ENCODE peak calls at places on chromosomes 3 and 15, in six cellular contexts. U is adipocyte; I is CD4-positive, CD25-positive, alpha-beta regulatory T cell; W is CD8-positive, alpha-beta T cell; J is HAP-1; O is MM.1S. B is an unnamed sample. For H3K27me3 and H3K4me1, the result is how much of the 10 kb centered on the place peaks cover.

GRCh38 chr3:67400476-67400875 is 253.9 kb downstream of the SUCLG2 start:
- DNase-seq in U (no peak), I (no peak), W (no peak), J (no peak), O (no peak), B (no peak)

GRCh38 chr3:2727566-2728318 is 382.4 kb downstream of the IL5RA start:
- DNase-seq in U (no peak), I (no peak), W (no peak), J (no peak), O (no peak), B (no peak)

GRCh38 chr3:72665701-72666443 is 182.4 kb downstream of the SHQ1 start:
- DNase-seq in U (peak), I (peak), W (peak), J (peak), O (peak), B (peak)

GRCh38 chr3:23396746-23397145 is 193.6 kb downstream of the UBE2E2 start:
- DNase-seq in U (no peak), I (no peak), W (no peak), J (no peak), O (no peak), B (no peak)

GRCh38 chr3:98136631-98137030 is 6.1 kb downstream of the OR5H1 start:
- DNase-seq in U (no peak), I (no peak), W (no peak), J (no peak), O (no peak), B (peak)

GRCh38 chr15:68289621-68290352 is 12.2 kb downstream of the FEM1B start:
- DNase-seq in U (no peak), I (no peak), W (no peak), J (no peak), O (no peak), B (no peak)

GRCh38 chr3:134312873-134313838 is 61.1 kb downstream of the AMOTL2 start:
- DNase-seq in U (peak), I (no peak), W (no peak), J (peak), O (no peak), B (peak)

GRCh38 chr15:74194572-74195559 is 7.7 kb downstream of the STRA6 start:
- DNase-seq in U (no peak), I (no peak), W (no peak), J (no peak), O (no peak), B (no peak)

GRCh38 chr3:67083277-67083676 is 85.2 kb downstream of the KBTBD8 start:
- DNase-seq in U (no peak), I (peak), W (peak), J (no peak), O (peak), B (peak)

DNA sequence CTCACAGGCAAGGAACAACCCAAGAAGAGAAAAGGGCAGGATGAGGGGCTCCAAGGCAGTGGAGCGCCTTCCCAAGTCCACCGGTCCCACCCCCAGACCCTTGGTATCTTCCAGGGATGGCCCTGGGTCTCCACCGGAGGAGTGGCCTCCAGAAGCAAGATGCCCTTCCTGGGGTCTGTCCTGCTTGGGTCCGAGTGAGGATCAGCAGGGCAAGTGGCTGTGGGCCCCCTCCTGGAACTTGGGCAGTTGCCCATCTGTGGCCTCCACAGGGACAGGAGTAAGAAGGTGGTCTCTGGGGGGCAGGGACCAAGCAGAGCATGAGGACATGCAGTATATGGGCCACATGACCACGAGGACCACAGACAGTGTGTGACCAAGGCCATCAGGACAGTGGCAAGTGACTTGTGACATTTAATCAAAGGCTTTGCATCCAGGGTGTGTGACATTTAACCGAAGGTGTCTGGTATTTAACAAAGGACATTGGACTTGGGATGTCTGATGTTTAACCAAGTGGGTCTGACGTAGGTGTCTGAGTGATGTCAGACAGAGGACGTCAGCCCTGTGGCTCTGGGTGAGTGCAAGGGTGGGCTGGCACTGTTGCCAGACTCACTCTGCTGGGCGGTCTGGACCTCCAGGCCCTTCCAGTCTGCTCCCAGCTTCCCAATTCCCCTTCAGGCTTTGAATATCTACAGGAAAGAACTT is 34.7 kb downstream of the SCN5A start:
- DNase-seq in U (no peak), I (no peak), W (no peak), J (no peak), O (no peak), B (no peak)
- H3K27me3 ChIP-seq in U (under half), I (under half), W (under half), J (under half), O (under half), B (under half)

DNA sequence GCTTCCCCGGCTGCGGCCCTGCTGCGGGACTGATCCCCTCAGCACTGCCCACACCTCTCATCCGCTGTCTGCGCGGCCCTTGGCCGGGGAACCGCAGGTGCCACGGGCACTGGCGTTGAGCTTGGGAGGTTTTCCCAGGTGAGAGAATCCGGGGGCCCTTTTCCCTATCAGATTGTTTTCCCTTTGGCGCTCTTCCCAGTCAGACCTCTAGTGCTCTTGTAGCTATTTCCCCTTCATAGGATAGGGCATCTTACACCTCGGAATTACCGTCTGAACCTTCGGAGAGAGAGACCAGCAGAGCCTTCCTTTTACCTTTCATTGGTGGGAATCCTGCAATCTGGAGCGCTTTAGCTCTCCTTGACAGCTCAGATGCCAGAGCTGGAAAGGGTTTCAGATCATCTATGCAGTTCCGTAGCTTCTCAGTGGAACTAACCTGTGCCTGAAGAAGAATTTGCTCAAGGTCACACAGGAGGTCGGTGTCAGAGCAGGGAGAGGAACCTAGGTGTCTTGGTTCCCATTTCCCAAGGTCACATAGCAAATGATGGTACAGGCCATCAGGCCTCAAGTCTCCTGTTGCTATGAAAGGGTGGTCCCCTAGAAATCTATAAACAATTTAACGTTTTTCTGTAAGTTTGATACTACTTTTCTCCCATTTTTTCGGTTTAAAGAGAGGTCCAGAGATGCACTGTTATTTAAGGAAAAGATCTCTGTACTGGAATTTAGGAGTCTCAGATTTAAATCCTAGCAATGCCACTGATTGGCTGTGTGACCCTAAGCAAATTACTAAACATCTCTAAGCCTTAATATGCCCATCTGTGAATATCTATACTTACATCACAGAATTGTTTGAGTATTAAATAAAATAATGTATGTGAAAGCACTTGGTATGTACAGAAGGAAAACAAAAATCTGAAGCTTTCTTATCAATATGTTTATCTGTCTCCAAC is 916 bp downstream of the IDH3A start:
- DNase-seq in U (no peak), I (no peak), W (no peak), J (peak), O (peak), B (peak)
- H3K4me1 ChIP-seq in U (under half), I (under half), W (under half), J (under half), O (under half), B (under half)

DNA sequence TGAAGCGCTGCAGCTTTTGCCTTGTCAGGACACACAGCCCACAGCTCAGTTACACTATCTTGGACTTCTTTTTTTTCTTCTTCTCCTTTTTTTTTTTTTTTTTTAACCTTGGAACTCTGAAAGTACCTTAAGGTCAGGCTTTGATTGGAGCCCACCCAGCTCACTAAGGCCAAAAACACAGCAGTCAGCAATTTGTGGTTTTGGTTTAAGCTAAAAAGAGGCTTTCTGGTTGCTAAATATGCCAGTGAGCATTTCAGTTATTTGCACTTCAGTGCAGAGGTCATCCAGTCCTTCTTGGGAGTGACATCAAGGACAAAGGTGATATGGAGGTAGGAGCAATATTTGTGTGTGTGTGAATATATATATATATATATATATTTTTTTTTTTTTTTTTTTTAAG is 1.7 kb downstream of the SLC25A20 start:
- DNase-seq in U (no peak), I (no peak), W (no peak), J (no peak), O (peak), B (no peak)
- H3K4me3 ChIP-seq in U (peak), I (peak), W (no peak), J (no peak), O (peak), B (no peak)

DNA sequence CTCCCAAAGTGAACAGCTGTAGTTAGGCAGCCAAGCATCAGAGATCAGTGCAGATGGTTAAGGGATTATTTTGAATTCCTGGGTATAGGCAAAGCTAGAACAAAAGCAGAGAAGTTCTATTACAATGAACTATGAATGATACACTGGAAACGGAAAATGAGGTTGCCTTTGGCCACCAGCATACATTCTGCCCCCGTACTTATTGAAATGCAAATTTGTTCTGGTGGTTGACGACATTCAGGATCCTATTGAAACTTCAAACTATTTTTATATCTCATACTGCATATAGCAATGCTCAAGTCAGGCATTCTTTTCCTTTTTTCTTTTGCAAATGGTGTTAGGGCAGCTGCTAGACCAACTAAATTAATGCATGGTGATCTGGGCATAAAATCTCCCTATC is 61.7 kb downstream of the SLC12A1 start:
- DNase-seq in U (no peak), I (no peak), W (no peak), J (peak), O (no peak), B (no peak)
- H3K27me3 ChIP-seq in U (under half), I (under half), W (under half), J (under half), O (under half), B (under half)

DNA sequence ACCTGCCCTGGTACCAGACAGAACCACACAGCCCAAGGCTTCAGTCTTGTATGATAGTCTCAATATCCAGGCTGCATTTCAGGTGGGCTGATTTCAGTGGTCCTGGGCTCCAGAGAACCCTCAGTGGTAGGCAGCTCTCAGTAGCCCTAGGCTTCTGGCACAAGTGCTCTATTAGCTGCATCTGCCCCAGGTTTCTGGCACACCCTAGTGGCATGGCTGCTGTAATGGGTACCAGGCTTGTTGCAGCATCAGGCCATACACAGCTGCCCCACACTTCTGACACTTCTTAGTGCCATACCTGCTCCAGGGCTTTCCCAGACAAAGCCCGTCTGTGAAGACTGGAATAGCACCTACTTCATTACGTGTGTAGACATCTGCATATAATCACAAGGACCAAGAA is 1062.2 kb upstream of the EPHA6 start:
- DNase-seq in U (no peak), I (no peak), W (no peak), J (no peak), O (no peak), B (no peak)
- H3K4me1 ChIP-seq in U (under half), I (under half), W (under half), J (under half), O (under half), B (under half)

DNA sequence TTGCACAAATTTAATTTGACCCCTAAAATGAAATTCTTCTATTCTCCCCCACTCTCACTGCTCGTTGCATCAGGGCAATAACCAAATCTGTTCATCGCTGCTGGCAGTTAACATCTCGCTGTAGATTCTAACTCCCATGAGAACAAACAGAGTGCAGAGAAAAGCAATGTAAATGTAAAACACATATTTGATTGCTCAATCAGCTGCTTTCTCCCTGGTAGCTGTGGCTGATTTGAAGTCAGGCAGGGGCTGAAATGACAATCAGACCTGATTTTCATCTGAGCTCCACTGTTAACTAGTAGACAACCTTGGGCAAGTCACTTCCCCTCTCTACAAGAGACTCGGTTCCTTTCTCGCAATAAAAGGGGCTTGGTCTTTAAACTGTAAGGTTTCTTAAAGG is 119.8 kb upstream of the CPNE4 start:
- DNase-seq in U (peak), I (no peak), W (no peak), J (no peak), O (no peak), B (no peak)
- H3K4me3 ChIP-seq in U (no peak), I (no peak), W (no peak), J (no peak), O (no peak), B (no peak)

DNA sequence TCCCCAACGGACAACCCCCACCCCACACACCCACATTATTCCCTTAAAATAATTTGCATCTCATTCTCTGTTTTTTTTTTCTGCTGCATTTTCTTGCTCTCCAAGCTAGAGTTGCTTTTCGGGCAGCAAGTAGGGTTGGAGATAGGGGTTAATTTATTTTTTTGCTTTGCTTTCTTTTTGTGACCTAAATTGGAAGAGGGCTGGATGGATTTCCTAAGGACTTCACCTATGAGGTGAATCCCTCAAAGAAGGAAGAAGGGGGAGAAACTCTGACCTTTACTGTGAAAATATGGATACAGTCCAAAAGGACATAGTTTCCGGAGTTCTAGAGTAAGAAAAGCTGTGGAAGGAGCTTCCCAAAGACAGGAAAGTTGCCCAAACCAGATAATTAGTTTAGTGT is 6.7 kb downstream of the SOX2 start:
- DNase-seq in U (no peak), I (no peak), W (no peak), J (no peak), O (no peak), B (no peak)
- H3K27me3 ChIP-seq in U (half or more), I (half or more), W (half or more), J (under half), O (under half), B (half or more)

GRCh38 chr3:191334359-191334893 is 4.1 kb upstream of the UTS2B start:
- DNase-seq in U (no peak), I (no peak), W (no peak), J (no peak), O (no peak), B (no peak)
- H3K4me1 ChIP-seq in U (half or more), I (under half), W (under half), J (half or more), O (under half), B (under half)

GRCh38 chr3:195540526-195540925 is 2.6 kb downstream of the PPP1R2 start:
- DNase-seq in U (no peak), I (no peak), W (no peak), J (no peak), O (no peak), B (no peak)

GRCh38 chr3:195542261-195542660 is 864 bp downstream of the PPP1R2 start:
- DNase-seq in U (peak), I (no peak), W (no peak), J (no peak), O (peak), B (no peak)

GRCh38 chr3:195540031-195540430 is 3.1 kb downstream of the PPP1R2 start:
- DNase-seq in U (no peak), I (no peak), W (no peak), J (no peak), O (no peak), B (no peak)

GRCh38 chr3:195537995-195538394 is 5.1 kb downstream of the PPP1R2 start:
- DNase-seq in U (no peak), I (no peak), W (peak), J (no peak), O (peak), B (no peak)

DNA sequence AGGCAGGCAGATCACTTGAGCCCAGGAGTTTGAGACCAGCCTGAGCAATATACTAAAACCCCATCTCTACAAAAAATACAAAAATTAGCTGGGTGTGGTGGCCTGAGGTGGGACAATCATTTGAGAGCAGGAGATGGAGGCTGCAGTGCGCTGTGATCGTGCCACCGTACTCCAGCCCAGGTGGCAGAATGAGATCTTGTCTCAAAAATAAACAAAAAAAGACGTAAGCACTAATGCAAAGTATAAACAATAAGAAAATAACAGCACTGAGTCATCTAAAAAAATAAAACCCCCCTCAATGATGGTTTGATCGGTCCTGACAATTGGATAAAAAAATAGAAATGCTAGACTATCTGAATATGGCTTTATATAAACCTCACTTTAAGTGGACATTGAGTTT is 3.6 kb downstream of the PPP1R2 start:
- DNase-seq in U (no peak), I (no peak), W (no peak), J (no peak), O (no peak), B (no peak)
- H3K4me3 ChIP-seq in U (no peak), I (peak), W (peak), J (no peak), O (no peak), B (no peak)

GRCh38 chr3:108497271-108497670 is 13.1 kb downstream of the MYH15 start:
- DNase-seq in U (no peak), I (no peak), W (no peak), J (no peak), O (no peak), B (no peak)
- H3K27me3 ChIP-seq in U (under half), I (under half), W (under half), J (under half), O (under half), B (under half)